ENCODE peak calls at places on chromosomes 6 and 20, in eight cellular contexts. One of them, this sample, is unnamed.
A peak's percentile ranks its signal among the peaks of the same experiment; 100 is the strongest.

GRCh38 chr6:158057213-158057987 is 75.7 kb downstream of the SYNJ2 start:
- DNase-seq in brain microvascular endothelial cell: peak; percentile 92
- DNase-seq in coronary artery: peak; percentile 73
- DNase-seq in MM.1S: no peak
- DNase-seq in choroid plexus epithelial cell: peak; percentile 84
- DNase-seq in mucosa of descending colon: no peak
- DNase-seq in BJ: peak; percentile 91
- DNase-seq in A549: peak; percentile 57
- DNase-seq in this sample: peak; percentile 90

GRCh38 chr6:107627928-107628327 is 138.0 kb downstream of the SOBP start:
- DNase-seq in brain microvascular endothelial cell: no peak
- DNase-seq in coronary artery: no peak
- DNase-seq in MM.1S: no peak
- DNase-seq in choroid plexus epithelial cell: no peak
- DNase-seq in mucosa of descending colon: no peak
- DNase-seq in BJ: no peak
- DNase-seq in A549: no peak
- DNase-seq in this sample: no peak

GRCh38 chr20:56736285-56736857 is 107.3 kb downstream of the TFAP2C start:
- DNase-seq in brain microvascular endothelial cell: no peak
- DNase-seq in coronary artery: no peak
- DNase-seq in MM.1S: no peak
- DNase-seq in choroid plexus epithelial cell: no peak
- DNase-seq in mucosa of descending colon: no peak
- DNase-seq in BJ: no peak
- DNase-seq in A549: no peak
- DNase-seq in this sample: no peak

GRCh38 chr6:42923656-42924055 is 5.6 kb upstream of the CNPY3 start:
- DNase-seq in brain microvascular endothelial cell: no peak
- DNase-seq in coronary artery: no peak
- DNase-seq in MM.1S: no peak
- DNase-seq in choroid plexus epithelial cell: no peak
- DNase-seq in mucosa of descending colon: no peak
- DNase-seq in BJ: no peak
- DNase-seq in A549: no peak
- DNase-seq in this sample: peak; percentile 38

GRCh38 chr6:37208793-37209192 is 38.8 kb downstream of the PIM1 start:
- DNase-seq in brain microvascular endothelial cell: no peak
- DNase-seq in coronary artery: no peak
- DNase-seq in MM.1S: no peak
- DNase-seq in choroid plexus epithelial cell: no peak
- DNase-seq in mucosa of descending colon: no peak
- DNase-seq in BJ: no peak
- DNase-seq in A549: no peak
- DNase-seq in this sample: no peak

GRCh38 chr6:42136508-42137191 is 5.8 kb downstream of the C6orf132 start:
- DNase-seq in brain microvascular endothelial cell: peak; percentile 76
- DNase-seq in coronary artery: no peak
- DNase-seq in MM.1S: no peak
- DNase-seq in choroid plexus epithelial cell: peak; percentile 77
- DNase-seq in mucosa of descending colon: no peak
- DNase-seq in BJ: no peak
- DNase-seq in A549: peak; percentile 58
- DNase-seq in this sample: no peak

GRCh38 chr20:62193079-62194025 is 10.5 kb downstream of the MTG2 start:
- DNase-seq in brain microvascular endothelial cell: no peak
- DNase-seq in coronary artery: no peak
- DNase-seq in MM.1S: no peak
- DNase-seq in choroid plexus epithelial cell: no peak
- DNase-seq in mucosa of descending colon: peak; percentile 27
- DNase-seq in BJ: no peak
- DNase-seq in A549: no peak
- DNase-seq in this sample: no peak

GRCh38 chr6:7461416-7461815 is 71.8 kb downstream of the RIOK1 start:
- DNase-seq in brain microvascular endothelial cell: no peak
- DNase-seq in coronary artery: no peak
- DNase-seq in MM.1S: no peak
- DNase-seq in choroid plexus epithelial cell: no peak
- DNase-seq in mucosa of descending colon: no peak
- DNase-seq in BJ: no peak
- DNase-seq in A549: no peak
- DNase-seq in this sample: no peak

GRCh38 chr6:148146717-148147116 is 195.9 kb upstream of the SASH1 start:
- DNase-seq in brain microvascular endothelial cell: peak; percentile 66
- DNase-seq in coronary artery: no peak
- DNase-seq in MM.1S: no peak
- DNase-seq in choroid plexus epithelial cell: peak; percentile 12
- DNase-seq in mucosa of descending colon: no peak
- DNase-seq in BJ: no peak
- DNase-seq in A549: no peak
- DNase-seq in this sample: no peak

GRCh38 chr6:15674690-15675386 is 12.0 kb upstream of the DTNBP1 start:
- DNase-seq in brain microvascular endothelial cell: no peak
- DNase-seq in coronary artery: no peak
- DNase-seq in MM.1S: peak; percentile 18
- DNase-seq in choroid plexus epithelial cell: no peak
- DNase-seq in mucosa of descending colon: no peak
- DNase-seq in BJ: no peak
- DNase-seq in A549: no peak
- DNase-seq in this sample: no peak

GRCh38 chr6:5044866-5045265 is 40.3 kb upstream of the PPP1R3G start:
- DNase-seq in brain microvascular endothelial cell: no peak
- DNase-seq in coronary artery: no peak
- DNase-seq in MM.1S: no peak
- DNase-seq in choroid plexus epithelial cell: no peak
- DNase-seq in mucosa of descending colon: no peak
- DNase-seq in BJ: no peak
- DNase-seq in A549: no peak
- DNase-seq in this sample: no peak

GRCh38 chr6:21229061-21229460 is 364.5 kb upstream of the SOX4 start:
- DNase-seq in brain microvascular endothelial cell: no peak
- DNase-seq in coronary artery: no peak
- DNase-seq in MM.1S: no peak
- DNase-seq in choroid plexus epithelial cell: no peak
- DNase-seq in mucosa of descending colon: no peak
- DNase-seq in BJ: no peak
- DNase-seq in A549: no peak
- DNase-seq in this sample: no peak

GRCh38 chr20:23856736-23857135 is 22.8 kb downstream of the CST5 start:
- DNase-seq in brain microvascular endothelial cell: no peak
- DNase-seq in coronary artery: no peak
- DNase-seq in MM.1S: no peak
- DNase-seq in choroid plexus epithelial cell: no peak
- DNase-seq in mucosa of descending colon: no peak
- DNase-seq in BJ: no peak
- DNase-seq in A549: no peak
- DNase-seq in this sample: no peak

GRCh38 chr6:164412566-164412965 is 896.8 kb downstream of the C6orf118 start:
- DNase-seq in brain microvascular endothelial cell: no peak
- DNase-seq in coronary artery: no peak
- DNase-seq in MM.1S: no peak
- DNase-seq in choroid plexus epithelial cell: no peak
- DNase-seq in mucosa of descending colon: no peak
- DNase-seq in BJ: no peak
- DNase-seq in A549: no peak
- DNase-seq in this sample: no peak

GRCh38 chr6:35691027-35691824 is 2.5 kb upstream of the FKBP5 start:
- DNase-seq in brain microvascular endothelial cell: peak; percentile 13
- DNase-seq in coronary artery: peak; percentile 93
- DNase-seq in MM.1S: no peak
- DNase-seq in choroid plexus epithelial cell: peak; percentile 91
- DNase-seq in mucosa of descending colon: peak; percentile 79
- DNase-seq in BJ: no peak
- DNase-seq in A549: no peak
- DNase-seq in this sample: peak; percentile 11

GRCh38 chr6:54133186-54133585 is 21.9 kb downstream of the MLIP start:
- DNase-seq in brain microvascular endothelial cell: no peak
- DNase-seq in coronary artery: no peak
- DNase-seq in MM.1S: no peak
- DNase-seq in choroid plexus epithelial cell: peak; percentile 10
- DNase-seq in mucosa of descending colon: no peak
- DNase-seq in BJ: no peak
- DNase-seq in A549: no peak
- DNase-seq in this sample: no peak

GRCh38 chr20:20205141-20205861 is 153.0 kb downstream of the CFAP61 start:
- DNase-seq in brain microvascular endothelial cell: no peak
- DNase-seq in coronary artery: no peak
- DNase-seq in MM.1S: no peak
- DNase-seq in choroid plexus epithelial cell: no peak
- DNase-seq in mucosa of descending colon: no peak
- DNase-seq in BJ: no peak
- DNase-seq in A549: no peak
- DNase-seq in this sample: no peak

GRCh38 chr6:89035252-89036106 is 45.1 kb upstream of the PNRC1 start:
- DNase-seq in brain microvascular endothelial cell: peak; percentile 64
- DNase-seq in coronary artery: peak; percentile 93
- DNase-seq in MM.1S: no peak
- DNase-seq in choroid plexus epithelial cell: peak; percentile 96
- DNase-seq in mucosa of descending colon: peak; percentile 86
- DNase-seq in BJ: peak; percentile 88
- DNase-seq in A549: peak; percentile 51
- DNase-seq in this sample: peak; percentile 96

GRCh38 chr6:43187821-43188220 is 5.8 kb downstream of the CUL9 start:
- DNase-seq in brain microvascular endothelial cell: no peak
- DNase-seq in coronary artery: no peak
- DNase-seq in MM.1S: no peak
- DNase-seq in choroid plexus epithelial cell: no peak
- DNase-seq in mucosa of descending colon: no peak
- DNase-seq in BJ: no peak
- DNase-seq in A549: no peak
- DNase-seq in this sample: no peak

GRCh38 chr6:29624520-29624961 is 8.4 kb downstream of the GABBR1 start:
- DNase-seq in brain microvascular endothelial cell: no peak
- DNase-seq in coronary artery: no peak
- DNase-seq in MM.1S: no peak
- DNase-seq in choroid plexus epithelial cell: peak; percentile 77
- DNase-seq in mucosa of descending colon: no peak
- DNase-seq in BJ: no peak
- DNase-seq in A549: no peak
- DNase-seq in this sample: no peak

GRCh38 chr6:19287928-19288327 is 549.2 kb upstream of the ID4 start:
- DNase-seq in brain microvascular endothelial cell: no peak
- DNase-seq in coronary artery: no peak
- DNase-seq in MM.1S: no peak
- DNase-seq in choroid plexus epithelial cell: no peak
- DNase-seq in mucosa of descending colon: no peak
- DNase-seq in BJ: no peak
- DNase-seq in A549: no peak
- DNase-seq in this sample: no peak

GRCh38 chr20:6708010-6708409 is 59.5 kb upstream of the BMP2 start:
- DNase-seq in brain microvascular endothelial cell: peak; percentile 88
- DNase-seq in coronary artery: no peak
- DNase-seq in MM.1S: no peak
- DNase-seq in choroid plexus epithelial cell: peak; percentile 86
- DNase-seq in mucosa of descending colon: peak; percentile 83
- DNase-seq in BJ: no peak
- DNase-seq in A549: no peak
- DNase-seq in this sample: peak; percentile 7

GRCh38 chr6:52399511-52400315 is 20.4 kb upstream of the EFHC1 start:
- DNase-seq in brain microvascular endothelial cell: peak; percentile 49
- DNase-seq in coronary artery: no peak
- DNase-seq in MM.1S: peak; percentile 51
- DNase-seq in choroid plexus epithelial cell: peak; percentile 78
- DNase-seq in mucosa of descending colon: no peak
- DNase-seq in BJ: no peak
- DNase-seq in A549: no peak
- DNase-seq in this sample: no peak

GRCh38 chr20:56875052-56875663 is 246.1 kb downstream of the TFAP2C start:
- DNase-seq in brain microvascular endothelial cell: peak; percentile 85
- DNase-seq in coronary artery: no peak
- DNase-seq in MM.1S: peak; percentile 19
- DNase-seq in choroid plexus epithelial cell: peak; percentile 92
- DNase-seq in mucosa of descending colon: no peak
- DNase-seq in BJ: peak; percentile 23
- DNase-seq in A549: peak; percentile 65
- DNase-seq in this sample: peak; percentile 11

GRCh38 chr6:150145427-150145826 is 2.6 kb downstream of the PPP1R14C start:
- DNase-seq in brain microvascular endothelial cell: no peak
- DNase-seq in coronary artery: no peak
- DNase-seq in MM.1S: no peak
- DNase-seq in choroid plexus epithelial cell: no peak
- DNase-seq in mucosa of descending colon: no peak
- DNase-seq in BJ: no peak
- DNase-seq in A549: no peak
- DNase-seq in this sample: no peak

GRCh38 chr6:84442241-84442640 is 214.8 kb upstream of the CEP162 start:
- DNase-seq in brain microvascular endothelial cell: no peak
- DNase-seq in coronary artery: no peak
- DNase-seq in MM.1S: no peak
- DNase-seq in choroid plexus epithelial cell: no peak
- DNase-seq in mucosa of descending colon: no peak
- DNase-seq in BJ: no peak
- DNase-seq in A549: no peak
- DNase-seq in this sample: no peak

GRCh38 chr6:166602928-166603690 is 16.6 kb upstream of the RAMACL start:
- DNase-seq in brain microvascular endothelial cell: no peak
- DNase-seq in coronary artery: no peak
- DNase-seq in MM.1S: no peak
- DNase-seq in choroid plexus epithelial cell: no peak
- DNase-seq in mucosa of descending colon: no peak
- DNase-seq in BJ: no peak
- DNase-seq in A549: no peak
- DNase-seq in this sample: no peak

GRCh38 chr20:34559311-34560140 is 1.0 kb downstream of the MAP1LC3A start:
- DNase-seq in brain microvascular endothelial cell: no peak
- DNase-seq in coronary artery: no peak
- DNase-seq in MM.1S: no peak
- DNase-seq in choroid plexus epithelial cell: peak; percentile 52
- DNase-seq in mucosa of descending colon: no peak
- DNase-seq in BJ: no peak
- DNase-seq in A549: no peak
- DNase-seq in this sample: no peak
- H3K4me3 ChIP-seq in brain microvascular endothelial cell: peak overlapping the region; percentile 71
- H3K4me3 ChIP-seq in coronary artery: peak overlapping the region; percentile 76
- H3K4me3 ChIP-seq in MM.1S: no peak overlapping the region
- H3K4me3 ChIP-seq in choroid plexus epithelial cell: peak overlapping the region; percentile 69
- H3K4me3 ChIP-seq in mucosa of descending colon: no peak overlapping the region
- H3K4me3 ChIP-seq in BJ: peak overlapping the region; percentile 88
- H3K4me3 ChIP-seq in A549: peak overlapping the region; percentile 67
- H3K4me3 ChIP-seq in this sample: peak overlapping the region; percentile 73

GRCh38 chr20:58651823-58652605 is 931 bp downstream of the STX16 start:
- DNase-seq in brain microvascular endothelial cell: peak; percentile 55
- DNase-seq in coronary artery: no peak
- DNase-seq in MM.1S: peak; percentile 84
- DNase-seq in choroid plexus epithelial cell: peak; percentile 87
- DNase-seq in mucosa of descending colon: peak; percentile 85
- DNase-seq in BJ: no peak
- DNase-seq in A549: peak; percentile 72
- DNase-seq in this sample: no peak
- TF ChIP-seq CTCF in brain microvascular endothelial cell: no peak
- TF ChIP-seq CTCF in coronary artery: no peak
- TF ChIP-seq CTCF in MM.1S: no peak
- TF ChIP-seq CTCF in choroid plexus epithelial cell: peak; percentile 33
- TF ChIP-seq CTCF in mucosa of descending colon: no peak
- TF ChIP-seq CTCF in BJ: peak; percentile 14
- TF ChIP-seq CTCF in A549: no peak
- TF ChIP-seq CTCF in this sample: peak; percentile 3

GRCh38 chr6:154247119-154247814 is 109.3 kb downstream of the IPCEF1 start:
- DNase-seq in brain microvascular endothelial cell: no peak
- DNase-seq in coronary artery: no peak
- DNase-seq in MM.1S: no peak
- DNase-seq in choroid plexus epithelial cell: peak; percentile 14
- DNase-seq in mucosa of descending colon: no peak
- DNase-seq in BJ: no peak
- DNase-seq in A549: no peak
- DNase-seq in this sample: no peak
- H3K4me3 ChIP-seq in brain microvascular endothelial cell: no peak overlapping the region
- H3K4me3 ChIP-seq in coronary artery: no peak overlapping the region
- H3K4me3 ChIP-seq in MM.1S: no peak overlapping the region
- H3K4me3 ChIP-seq in choroid plexus epithelial cell: peak overlapping the region; percentile 17
- H3K4me3 ChIP-seq in mucosa of descending colon: no peak overlapping the region
- H3K4me3 ChIP-seq in BJ: no peak overlapping the region
- H3K4me3 ChIP-seq in A549: no peak overlapping the region
- H3K4me3 ChIP-seq in this sample: no peak overlapping the region

GRCh38 chr20:10094566-10095173 is 59.9 kb downstream of the ANKEF1 start:
- DNase-seq in brain microvascular endothelial cell: no peak
- DNase-seq in coronary artery: no peak
- DNase-seq in MM.1S: no peak
- DNase-seq in choroid plexus epithelial cell: peak; percentile 39
- DNase-seq in mucosa of descending colon: no peak
- DNase-seq in BJ: no peak
- DNase-seq in A549: no peak
- DNase-seq in this sample: no peak
- TF ChIP-seq CTCF in brain microvascular endothelial cell: peak; percentile 34
- TF ChIP-seq CTCF in coronary artery: no peak
- TF ChIP-seq CTCF in MM.1S: no peak
- TF ChIP-seq CTCF in choroid plexus epithelial cell: peak; percentile 47
- TF ChIP-seq CTCF in mucosa of descending colon: no peak
- TF ChIP-seq CTCF in BJ: no peak
- TF ChIP-seq CTCF in A549: peak; percentile 49
- TF ChIP-seq CTCF in this sample: peak; percentile 36

This sample was measured in AG09309.